ENCODE peak calls at places on chromosomes 1 and 21, in four cellular contexts. O, G, R and Z are unnamed samples.
A peak's percentile ranks its signal among the peaks of the same experiment; 100 is the strongest.

GRCh38 chr1:198529414-198529813 is 11.1 kb downstream of the ATP6V1G3 start:
- DNase-seq in O (peak; percentile 74), G (no peak), R (peak; percentile 4), Z (no peak)

GRCh38 chr1:43653339-43653738 is 3.4 kb downstream of the KDM4A start:
- DNase-seq in O (peak; percentile 18), G (no peak), R (no peak), Z (peak; percentile 39)

GRCh38 chr1:113912594-113913311 is 7.6 kb downstream of the DCLRE1B start:
- DNase-seq in O (peak; percentile 21), G (no peak), R (no peak), Z (peak; percentile 23)

GRCh38 chr1:67342002-67342890 is 34.6 kb downstream of the IL12RB2 start:
- DNase-seq in O (no peak), G (no peak), R (no peak), Z (no peak)

GRCh38 chr1:99850458-99850974 is 355 bp downstream of the AGL start:
- DNase-seq in O (no peak), G (no peak), R (no peak), Z (no peak)

GRCh38 chr1:202063093-202063492 is 52.7 kb downstream of the ELF3 start:
- DNase-seq in O (no peak), G (no peak), R (no peak), Z (no peak)

GRCh38 chr1:101507547-101507971 is 270.7 kb downstream of the S1PR1 start:
- DNase-seq in O (no peak), G (no peak), R (no peak), Z (no peak)

GRCh38 chr1:174982971-174983689 is 16.6 kb upstream of the CACYBP start:
- DNase-seq in O (peak; percentile 66), G (peak; percentile 17), R (peak; percentile 28), Z (no peak)

GRCh38 chr1:243325305-243325890 is 69.6 kb downstream of the SDCCAG8 start:
- DNase-seq in O (peak; percentile 79), G (peak; percentile 36), R (peak; percentile 39), Z (no peak)

GRCh38 chr1:210236386-210236839 is 3.8 kb downstream of the SERTAD4 start:
- DNase-seq in O (no peak), G (no peak), R (no peak), Z (no peak)

GRCh38 chr1:43402055-43402865 is 12.6 kb downstream of the SZT2 start:
- DNase-seq in O (peak; percentile 23), G (no peak), R (peak; percentile 46), Z (no peak)

GRCh38 chr1:91746728-91747338 is 139.1 kb downstream of the TGFBR3 start:
- DNase-seq in O (no peak), G (no peak), R (no peak), Z (no peak)

GRCh38 chr1:201559679-201560162 is 20.8 kb downstream of the NAV1 start:
- DNase-seq in O (peak; percentile 82), G (peak; percentile 96), R (peak; percentile 85), Z (peak; percentile 87)

GRCh38 chr1:97396463-97396862 is 524.4 kb downstream of the DPYD start:
- DNase-seq in O (peak; percentile 73), G (no peak), R (no peak), Z (no peak)

GRCh38 chr1:161958425-161958824 is 65.2 kb downstream of the OLFML2B start:
- DNase-seq in O (no peak), G (peak; percentile 49), R (no peak), Z (no peak)

GRCh38 chr21:45868086-45868485 is 113.5 kb upstream of the COL6A1 start:
- DNase-seq in O (no peak), G (no peak), R (no peak), Z (no peak)

GRCh38 chr1:248029770-248030169 is at the start of gene OR2L2:
- DNase-seq in O (no peak), G (no peak), R (no peak), Z (no peak)

GRCh38 chr21:45858180-45858579 is 123.4 kb upstream of the COL6A1 start:
- DNase-seq in O (no peak), G (no peak), R (no peak), Z (no peak)

GRCh38 chr1:243246916-243247315 is 8.2 kb downstream of the CEP170 start:
- DNase-seq in O (peak; percentile 58), G (no peak), R (no peak), Z (no peak)

GRCh38 chr1:98048234-98048633 is 127.4 kb upstream of the DPYD start:
- DNase-seq in O (peak; percentile 84), G (peak; percentile 64), R (peak; percentile 59), Z (peak; percentile 58)

GRCh38 chr1:167173516-167174184 is 47.0 kb upstream of the POU2F1 start:
- DNase-seq in O (no peak), G (no peak), R (no peak), Z (no peak)

GRCh38 chr1:78146137-78146822 is 100.5 kb downstream of the GIPC2 start:
- DNase-seq in O (no peak), G (no peak), R (peak; percentile 16), Z (no peak)

GRCh38 chr1:59673575-59674467 is 140.9 kb upstream of the HOOK1 start:
- DNase-seq in O (peak; percentile 6), G (peak; percentile 92), R (no peak), Z (no peak)

GRCh38 chr1:26283226-26283853 is 3.5 kb downstream of the SH3BGRL3 start:
- DNase-seq in O (no peak), G (no peak), R (no peak), Z (no peak)

GRCh38 chr21:14766241-14766640 is 220.1 kb upstream of the SAMSN1 start:
- DNase-seq in O (no peak), G (no peak), R (peak; percentile 0), Z (no peak)
- TF ChIP-seq CTCF in O (no peak), G (no peak), R (no peak), Z (no peak)

DNA sequence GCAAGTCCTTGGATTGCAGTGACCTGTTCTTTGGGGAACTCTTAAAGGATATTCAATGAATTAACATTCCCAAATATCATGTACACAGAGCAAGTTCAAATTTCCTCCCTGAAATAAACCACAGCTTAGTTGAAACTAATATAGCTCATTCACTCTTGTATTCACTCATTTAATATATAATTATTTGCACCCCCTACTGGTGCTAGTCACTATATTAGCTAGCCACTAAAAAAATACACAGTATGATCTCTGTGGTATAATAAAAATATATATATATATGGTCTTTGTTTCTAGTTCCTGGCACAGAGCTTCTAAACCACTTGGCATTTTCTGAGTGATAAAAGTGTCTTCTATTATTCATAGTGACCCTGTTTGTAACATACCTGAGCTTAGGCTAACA is 177.3 kb upstream of the LYPLAL1 start:
- DNase-seq in O (peak; percentile 26), G (no peak), R (no peak), Z (no peak)
- TF ChIP-seq CTCF in O (no peak), G (no peak), R (peak; percentile 38), Z (no peak)

GRCh38 chr1:36176151-36176949 is 20.4 kb downstream of the MAP7D1 start:
- DNase-seq in O (no peak), G (no peak), R (no peak), Z (peak; percentile 81)
- TF ChIP-seq CTCF in O (no peak), G (no peak), R (no peak), Z (peak; percentile 75)

GRCh38 chr1:47547753-47548152 is 109.9 kb downstream of the FOXD2 start:
- DNase-seq in O (no peak), G (no peak), R (no peak), Z (no peak)

GRCh38 chr1:47548188-47548587 is 110.3 kb downstream of the FOXD2 start:
- DNase-seq in O (no peak), G (no peak), R (no peak), Z (no peak)

GRCh38 chr1:47549532-47549931 is 111.7 kb downstream of the FOXD2 start:
- DNase-seq in O (no peak), G (no peak), R (no peak), Z (no peak)

GRCh38 chr1:47545912-47546483 is 108.2 kb downstream of the FOXD2 start:
- DNase-seq in O (no peak), G (no peak), R (no peak), Z (no peak)
- TF ChIP-seq CTCF in O (no peak), G (no peak), R (no peak), Z (no peak)

DNA sequence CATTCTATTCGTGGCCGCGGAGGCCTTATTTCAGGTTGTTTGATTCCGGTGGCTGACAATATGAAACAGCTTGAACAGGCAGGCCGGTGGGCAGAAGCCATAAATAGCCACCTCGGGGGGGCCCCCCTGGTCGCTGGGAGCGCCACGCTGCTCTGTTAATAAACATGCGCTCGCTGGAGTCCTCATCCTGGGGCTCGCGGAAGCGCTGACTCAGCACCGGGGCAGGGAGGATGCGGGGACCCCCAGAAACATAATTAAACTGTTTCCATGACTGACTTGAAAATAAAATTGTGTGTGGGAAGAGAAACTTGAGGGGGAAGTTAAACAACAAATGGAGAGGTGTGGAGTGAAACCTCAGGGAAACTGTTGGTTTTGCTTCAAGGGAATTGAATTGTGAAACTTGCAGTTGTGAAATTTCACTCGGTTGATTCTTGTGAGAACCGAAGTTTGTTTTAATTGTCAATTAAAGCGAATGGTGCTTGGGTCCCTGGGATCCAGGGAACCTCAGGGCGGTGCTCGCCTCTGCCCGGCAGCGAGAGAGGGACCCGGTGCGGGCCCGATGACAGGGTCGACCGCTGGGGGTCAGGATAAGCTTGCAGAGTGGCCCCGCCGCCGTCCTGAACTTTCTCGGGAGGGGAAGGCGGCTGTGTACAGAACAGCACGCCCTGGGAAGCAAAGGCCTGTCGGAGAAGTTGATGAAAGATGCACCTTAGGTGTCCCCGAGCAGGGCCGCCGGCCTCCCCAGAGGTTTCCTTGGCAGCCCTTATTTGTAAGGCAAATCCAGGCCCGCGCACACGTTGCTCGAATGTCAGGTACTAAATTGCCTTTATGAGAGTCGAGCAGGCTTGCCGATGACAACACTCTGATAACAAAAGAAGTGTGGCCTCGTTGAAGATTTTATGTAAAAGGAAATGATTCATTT is 176.9 kb upstream of the LMO4 start:
- DNase-seq in O (peak; percentile 64), G (no peak), R (no peak), Z (peak; percentile 81)
- TF ChIP-seq CTCF in O (peak; percentile 52), G (no peak), R (no peak), Z (peak; percentile 12)

DNA sequence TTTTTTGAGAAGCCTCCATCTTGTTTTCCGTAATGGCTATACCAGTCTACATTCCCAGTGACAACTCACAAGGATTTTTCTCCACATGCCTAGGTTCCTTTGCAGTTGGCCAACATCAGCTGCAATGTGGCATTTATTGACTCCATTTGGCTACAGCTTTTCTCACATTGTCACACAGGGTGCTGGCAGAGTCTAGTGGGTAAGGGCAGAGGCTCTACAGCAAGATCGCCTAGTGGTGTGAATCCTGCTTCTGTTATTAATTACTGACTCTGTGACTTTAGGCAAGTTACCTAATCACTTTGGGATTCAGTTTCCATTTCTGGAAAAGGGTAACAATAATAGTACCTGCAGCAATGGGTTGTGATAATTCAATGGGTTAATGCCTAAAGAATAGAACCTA is 59.7 kb downstream of the PTGS2 start:
- DNase-seq in O (no peak), G (no peak), R (no peak), Z (no peak)
- TF ChIP-seq CTCF in O (no peak), G (no peak), R (no peak), Z (no peak)

GRCh38 chr1:68758666-68759209 is 261.9 kb upstream of the DEPDC1 start:
- DNase-seq in O (no peak), G (no peak), R (no peak), Z (no peak)
- TF ChIP-seq CTCF in O (no peak), G (no peak), R (no peak), Z (no peak)